ENCODE peak calls at places on chromosomes 12 and 14, in ten cellular contexts. Y is Peyer's patch, E is K562, U is HCT116, A is A549, D is heart left ventricle, S is right lobe of liver, W is tibial nerve, F is transverse colon, P is GM12878. X is an unnamed sample.

GRCh38 chr12:27999970-28000369 is 27.4 kb upstream of the PTHLH start:
- DNase-seq in Y (no peak), E (no peak), U (no peak), A (no peak), D (no peak), S (no peak), W (no peak), F (no peak), P (no peak), X (no peak)

GRCh38 chr14:92600318-92601053 is 86.9 kb downstream of the RIN3 start:
- DNase-seq in Y (no peak), E (no peak), U (no peak), A (peak; percentile 66), D (no peak), S (no peak), W (no peak), F (no peak), P (no peak), X (no peak)

GRCh38 chr12:29614926-29615325 is 117.4 kb upstream of the OVCH1 start:
- DNase-seq in Y (no peak), E (no peak), U (no peak), A (no peak), D (no peak), S (no peak), W (no peak), F (no peak), P (no peak), X (no peak)

GRCh38 chr12:51884676-51885229 is 3.1 kb upstream of the ANKRD33 start:
- DNase-seq in Y (no peak), E (peak; percentile 60), U (peak; percentile 31), A (peak; percentile 50), D (no peak), S (peak; percentile 72), W (no peak), F (no peak), P (no peak), X (no peak)

GRCh38 chr12:78406776-78407335 is 457.7 kb upstream of the SYT1 start:
- DNase-seq in Y (no peak), E (no peak), U (no peak), A (no peak), D (no peak), S (no peak), W (no peak), F (no peak), P (peak; percentile 5), X (no peak)

GRCh38 chr12:66020481-66020880 is 110.1 kb downstream of the LLPH start:
- DNase-seq in Y (no peak), E (no peak), U (no peak), A (no peak), D (no peak), S (no peak), W (no peak), F (no peak), P (no peak), X (no peak)

GRCh38 chr14:35786856-35787255 is 22.2 kb downstream of the RALGAPA1 start:
- DNase-seq in Y (no peak), E (no peak), U (no peak), A (no peak), D (no peak), S (no peak), W (no peak), F (no peak), P (no peak), X (no peak)

GRCh38 chr12:124165695-124166094 is 129.2 kb upstream of the RFLNA start:
- DNase-seq in Y (no peak), E (no peak), U (no peak), A (no peak), D (no peak), S (no peak), W (no peak), F (no peak), P (no peak), X (no peak)

GRCh38 chr14:100362311-100362927 is 39.3 kb downstream of the SLC25A47 start:
- DNase-seq in Y (no peak), E (no peak), U (no peak), A (no peak), D (no peak), S (no peak), W (no peak), F (no peak), P (no peak), X (no peak)

GRCh38 chr14:100361626-100362025 is 38.5 kb downstream of the SLC25A47 start:
- DNase-seq in Y (no peak), E (no peak), U (no peak), A (no peak), D (no peak), S (no peak), W (no peak), F (no peak), P (no peak), X (no peak)

GRCh38 chr14:100358396-100358795 is 35.3 kb downstream of the SLC25A47 start:
- DNase-seq in Y (no peak), E (no peak), U (no peak), A (no peak), D (no peak), S (no peak), W (no peak), F (no peak), P (no peak), X (no peak)

GRCh38 chr14:100359111-100359510 is 36.0 kb downstream of the SLC25A47 start:
- DNase-seq in Y (no peak), E (no peak), U (no peak), A (no peak), D (no peak), S (no peak), W (no peak), F (no peak), P (no peak), X (no peak)

DNA sequence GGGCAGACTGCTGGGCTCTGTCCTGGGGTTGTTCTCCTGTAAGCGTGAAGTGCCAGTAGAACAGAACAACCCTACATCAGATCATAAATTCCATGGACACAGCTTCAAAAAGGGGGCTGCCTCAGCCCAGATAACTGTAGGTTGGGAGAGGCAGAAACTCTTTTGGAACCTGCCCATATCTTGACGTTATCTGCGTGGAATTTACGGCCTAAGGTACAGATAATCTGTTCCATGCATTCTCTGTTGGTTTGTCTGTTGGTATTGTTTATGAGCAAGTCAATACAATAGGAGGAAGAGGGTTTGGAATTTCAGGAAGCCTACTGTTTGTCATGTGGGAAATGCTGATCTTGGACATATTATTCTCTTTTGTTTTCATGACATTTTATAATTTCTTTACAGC is 36.7 kb downstream of the SLC25A47 start:
- DNase-seq in Y (no peak), E (no peak), U (no peak), A (no peak), D (no peak), S (no peak), W (no peak), F (no peak), P (no peak), X (no peak)
- TF ChIP-seq POLR2A in Y (no peak), E (no peak), U (no peak), A (no peak), D (no peak), S (no peak), W (no peak), F (no peak), P (no peak), X (no peak)

DNA sequence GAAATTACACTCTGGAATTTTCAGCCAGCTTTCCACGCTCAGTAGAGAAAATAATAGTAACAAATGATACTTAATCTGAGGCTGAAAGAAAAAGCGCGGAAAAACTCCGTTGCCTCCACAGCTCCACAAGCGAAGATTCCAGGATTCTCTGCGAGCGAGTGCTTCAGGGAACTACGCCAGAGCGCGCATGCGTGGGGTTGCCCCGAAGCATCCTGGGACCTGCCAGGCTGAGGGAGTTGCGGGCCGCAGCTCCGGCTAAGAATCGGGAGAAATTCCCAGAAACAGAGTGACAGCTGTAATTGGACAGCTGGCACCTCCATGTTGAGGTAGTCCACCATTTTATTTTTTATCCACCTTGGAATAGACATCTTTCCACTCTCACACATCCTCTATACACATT is 12.0 kb upstream of the TTC5 start:
- DNase-seq in Y (no peak), E (no peak), U (no peak), A (no peak), D (no peak), S (no peak), W (no peak), F (no peak), P (no peak), X (no peak)
- TF ChIP-seq POLR2A in Y (no peak), E (no peak), U (no peak), A (no peak), D (no peak), S (no peak), W (no peak), F (no peak), P (no peak), X (no peak)

DNA sequence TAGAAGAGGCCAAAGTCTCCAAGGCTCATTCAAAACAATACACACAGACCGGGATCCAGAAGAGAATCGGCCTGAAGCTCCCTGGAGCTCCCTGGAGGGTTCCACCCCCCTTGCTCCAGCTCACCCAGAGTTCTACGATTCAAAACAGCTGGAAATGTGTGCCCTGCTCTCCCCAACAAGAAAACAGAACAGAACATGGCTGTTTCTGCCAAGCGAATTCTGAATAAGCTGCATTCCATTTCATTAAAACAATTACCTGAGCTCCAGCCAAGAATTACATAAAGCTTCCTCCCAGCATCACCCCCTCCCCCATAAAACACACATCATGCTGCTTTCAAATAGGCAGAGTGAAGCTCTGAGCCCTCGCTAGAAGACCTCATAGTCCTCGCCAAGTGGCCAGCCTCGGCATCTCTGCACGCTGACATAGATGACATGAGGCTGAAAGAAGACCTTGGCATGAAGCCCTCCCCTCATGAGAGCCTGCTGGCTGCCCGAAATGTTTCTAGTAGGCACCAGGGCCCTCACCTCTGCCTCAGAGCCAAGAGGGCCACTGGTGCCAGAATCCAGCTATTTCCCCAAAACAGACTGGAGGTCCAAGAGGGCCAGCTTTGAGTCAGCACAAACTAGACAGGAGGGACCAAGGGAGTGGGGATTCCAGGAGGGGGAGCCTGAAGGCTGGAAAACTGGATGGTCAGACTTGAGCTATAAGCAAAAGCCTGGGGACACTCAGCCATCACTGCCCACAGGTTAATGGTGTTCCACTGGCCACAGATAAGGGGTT is 8.3 kb downstream of the PXN start:
- DNase-seq in Y (no peak), E (no peak), U (no peak), A (no peak), D (peak; percentile 85), S (no peak), W (no peak), F (no peak), P (no peak), X (peak; percentile 80)
- TF ChIP-seq POLR2A in Y (no peak), E (no peak), U (no peak), A (no peak), D (no peak), S (no peak), W (peak; percentile 52), F (no peak), P (no peak), X (no peak)

GRCh38 chr14:55188686-55189295 is 2.6 kb downstream of the DLGAP5 start:
- DNase-seq in Y (no peak), E (no peak), U (no peak), A (no peak), D (no peak), S (no peak), W (no peak), F (no peak), P (no peak), X (no peak)

GRCh38 chr14:55194656-55195355 is 3.4 kb upstream of the DLGAP5 start:
- DNase-seq in Y (no peak), E (no peak), U (no peak), A (no peak), D (no peak), S (no peak), W (no peak), F (no peak), P (no peak), X (no peak)

GRCh38 chr14:55191101-55191880 is at the start of gene DLGAP5:
- DNase-seq in Y (peak; percentile 88), E (peak; percentile 94), U (peak; percentile 97), A (peak; percentile 96), D (peak; percentile 94), S (peak; percentile 93), W (peak; percentile 81), F (peak; percentile 95), P (peak; percentile 98), X (peak; percentile 87)

DNA sequence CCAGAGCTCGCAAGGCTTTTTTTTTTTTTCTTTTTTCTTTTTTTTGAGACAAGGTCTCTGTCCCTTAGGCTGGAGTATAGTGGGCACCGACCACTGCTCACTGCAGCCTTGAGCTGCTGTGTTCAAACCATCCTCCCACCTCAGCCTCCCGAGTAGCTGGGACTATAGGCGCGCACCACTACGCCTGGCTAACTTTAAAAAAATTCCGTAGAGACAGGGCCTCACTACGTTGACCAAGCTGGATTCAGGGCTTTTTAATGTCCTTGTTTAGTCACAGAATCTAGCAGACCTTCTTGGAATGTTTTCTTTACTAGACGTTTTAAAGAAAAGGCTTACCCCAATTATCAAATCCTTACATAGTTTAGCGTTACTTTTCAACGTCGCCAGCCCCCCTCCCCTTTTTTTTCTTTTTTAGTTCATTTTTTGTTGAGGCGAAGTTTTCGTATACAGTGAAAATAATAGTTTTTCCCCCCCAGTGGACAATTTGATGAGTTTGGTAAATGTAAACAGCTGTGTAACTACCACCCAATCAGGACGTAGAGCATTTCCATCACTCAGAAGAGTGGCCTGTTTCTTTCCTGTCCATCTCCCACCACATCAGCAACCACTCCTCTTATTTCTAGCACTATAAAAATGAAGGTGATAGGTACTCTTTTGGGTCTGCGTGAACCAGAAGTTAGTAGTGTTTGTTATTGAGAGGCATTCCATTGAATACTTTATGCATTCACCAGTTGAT is 664 bp upstream of the DLGAP5 start:
- DNase-seq in Y (no peak), E (no peak), U (no peak), A (no peak), D (no peak), S (no peak), W (no peak), F (no peak), P (no peak), X (no peak)
- TF ChIP-seq POLR2A in Y (no peak), E (no peak), U (no peak), A (no peak), D (no peak), S (no peak), W (no peak), F (no peak), P (no peak), X (no peak)

X was measured in breast epithelium.